ENCODE peak calls at places on chromosomes 2 and 18, in four cellular contexts. J, S, Z and C are unnamed samples.

GRCh38 chr2:3637692-3638455 is 20.1 kb upstream of the ALLC start:
- DNase-seq in J (no peak), S (no peak), Z (no peak), C (no peak)

GRCh38 chr18:32425466-32425865 is 45.2 kb downstream of the GAREM1 start:
- DNase-seq in J (peak), S (no peak), Z (no peak), C (no peak)

GRCh38 chr2:186827862-186828492 is 21.0 kb downstream of the ZSWIM2 start:
- DNase-seq in J (no peak), S (no peak), Z (no peak), C (no peak)

GRCh38 chr2:241677392-241677791 is 9.2 kb downstream of the DTYMK start:
- DNase-seq in J (no peak), S (no peak), Z (no peak), C (no peak)

GRCh38 chr2:83055338-83056010 is 1403.6 kb downstream of the SUCLG1 start:
- DNase-seq in J (no peak), S (no peak), Z (no peak), C (no peak)

GRCh38 chr2:160322320-160322719 is 122.2 kb upstream of the ITGB6 start:
- DNase-seq in J (no peak), S (no peak), Z (peak), C (no peak)

GRCh38 chr18:54532222-54532621 is 58.8 kb upstream of the DYNAP start:
- DNase-seq in J (no peak), S (no peak), Z (no peak), C (no peak)

GRCh38 chr2:217279130-217279529 is 419.3 kb upstream of the TNP1 start:
- DNase-seq in J (no peak), S (no peak), Z (no peak), C (no peak)

GRCh38 chr18:59783138-59783537 is 85.9 kb upstream of the CCBE1 start:
- DNase-seq in J (peak), S (no peak), Z (peak), C (peak)

GRCh38 chr2:119516121-119516520 is 8.2 kb downstream of the SCTR start:
- DNase-seq in J (no peak), S (no peak), Z (no peak), C (no peak)

GRCh38 chr2:42893047-42893758 is 100.8 kb upstream of the HAAO start:
- DNase-seq in J (peak), S (no peak), Z (no peak), C (no peak)

GRCh38 chr18:24544141-24544498 is 83.7 kb downstream of the HRH4 start:
- DNase-seq in J (peak), S (no peak), Z (peak), C (peak)